ENCODE peak calls at places on chromosomes 16 and 17, in four cellular contexts. O is K562, Z is GM12878, U is GM12892. W is an unnamed sample.

GRCh38 chr17:22496450-22496849 is 804.1 kb downstream of the KCNJ18 start:
- DNase-seq in O (no peak), Z (no peak), U (no peak), W (no peak)

GRCh38 chr17:35048685-35049379 is 14.7 kb downstream of the RFFL start:
- DNase-seq in O (no peak), Z (no peak), U (no peak), W (no peak)

GRCh38 chr17:80859004-80859941 is 132.4 kb upstream of the CHMP6 start:
- DNase-seq in O (no peak), Z (no peak), U (no peak), W (no peak)

GRCh38 chr17:8940866-8941471 is 24.5 kb downstream of the PIK3R5 start:
- DNase-seq in O (no peak), Z (no peak), U (no peak), W (no peak)

GRCh38 chr17:45150911-45151809 is 2.9 kb downstream of the HEXIM1 start:
- DNase-seq in O (no peak), Z (no peak), U (no peak), W (no peak)

GRCh38 chr16:76265434-76266045 is 11.7 kb upstream of the CNTNAP4 start:
- DNase-seq in O (peak), Z (no peak), U (no peak), W (no peak)

GRCh38 chr17:27810902-27811557 is 10.7 kb upstream of the NOS2 start:
- DNase-seq in O (no peak), Z (no peak), U (no peak), W (no peak)

GRCh38 chr16:1137604-1138003 is 15.3 kb upstream of the CACNA1H start:
- DNase-seq in O (peak), Z (no peak), U (no peak), W (no peak)

GRCh38 chr16:28182183-28182582 is 29.6 kb downstream of the XPO6 start:
- DNase-seq in O (no peak), Z (no peak), U (no peak), W (no peak)

GRCh38 chr16:86107190-86107589 is 208.2 kb downstream of the IRF8 start:
- DNase-seq in O (no peak), Z (no peak), U (no peak), W (no peak)
- TF ChIP-seq TAF1 in O (no peak), Z (no peak), U (no peak), W (no peak)

DNA sequence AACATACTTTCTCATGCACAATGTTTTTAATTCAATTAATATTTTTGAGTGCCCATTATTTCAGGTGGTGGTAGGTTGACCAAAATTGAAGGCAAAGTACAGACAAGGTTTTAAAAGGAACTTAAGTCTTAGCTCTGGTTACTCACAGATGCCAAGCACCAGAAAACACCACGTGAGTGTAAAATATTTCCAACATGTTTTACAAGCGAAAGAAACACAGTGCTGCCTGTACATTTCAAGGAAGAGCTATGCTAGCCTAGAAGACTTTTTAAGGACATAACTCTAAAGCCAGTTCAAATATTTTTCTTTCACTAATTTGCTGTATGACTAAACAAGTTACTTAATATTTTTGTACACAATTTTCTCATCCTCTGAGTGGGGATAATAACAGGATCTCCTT is 736.4 kb upstream of the GOT2 start:
- DNase-seq in O (no peak), Z (no peak), U (no peak), W (no peak)
- TF ChIP-seq POLR2A in O (no peak), Z (no peak), U (no peak), W (no peak)

DNA sequence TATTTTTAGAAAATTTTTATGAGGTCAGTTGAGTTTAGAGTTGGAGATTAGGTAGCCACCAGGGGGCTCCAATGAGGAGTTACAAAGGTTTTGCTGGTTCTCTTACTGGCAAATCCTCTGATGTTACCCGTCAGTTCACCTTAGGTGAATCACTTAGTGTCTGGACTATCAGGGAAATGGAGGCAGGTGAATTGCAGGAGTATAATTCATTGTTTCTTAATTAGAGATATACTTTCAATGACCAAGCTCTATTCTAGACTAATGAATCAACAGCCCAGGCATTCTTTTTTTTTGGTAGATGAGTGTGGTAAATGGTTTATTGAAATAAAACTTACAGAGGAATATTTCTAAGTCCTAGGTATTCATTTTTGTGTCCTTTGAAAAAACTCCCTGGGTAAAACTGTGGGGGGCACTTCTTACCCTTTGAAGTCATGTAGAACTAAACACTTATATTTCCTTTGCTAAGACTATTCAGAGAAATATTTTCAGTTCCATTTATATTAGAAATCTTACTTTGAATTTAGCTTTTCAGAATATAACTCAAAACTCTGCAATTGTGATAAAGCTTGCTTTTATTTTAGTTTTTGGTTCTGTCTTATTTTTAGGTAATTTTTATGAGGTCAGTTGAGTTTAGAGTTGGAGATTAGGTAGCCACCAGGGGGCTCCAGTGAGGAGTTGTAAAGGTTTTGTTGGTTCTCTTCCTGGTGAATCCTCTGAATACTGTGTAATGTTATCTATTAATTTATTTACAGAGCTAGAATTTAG is 17.7 kb downstream of the PSMD11 start:
- DNase-seq in O (peak), Z (no peak), U (no peak), W (no peak)
- TF ChIP-seq TAF1 in O (no peak), Z (no peak), U (no peak), W (no peak)

DNA sequence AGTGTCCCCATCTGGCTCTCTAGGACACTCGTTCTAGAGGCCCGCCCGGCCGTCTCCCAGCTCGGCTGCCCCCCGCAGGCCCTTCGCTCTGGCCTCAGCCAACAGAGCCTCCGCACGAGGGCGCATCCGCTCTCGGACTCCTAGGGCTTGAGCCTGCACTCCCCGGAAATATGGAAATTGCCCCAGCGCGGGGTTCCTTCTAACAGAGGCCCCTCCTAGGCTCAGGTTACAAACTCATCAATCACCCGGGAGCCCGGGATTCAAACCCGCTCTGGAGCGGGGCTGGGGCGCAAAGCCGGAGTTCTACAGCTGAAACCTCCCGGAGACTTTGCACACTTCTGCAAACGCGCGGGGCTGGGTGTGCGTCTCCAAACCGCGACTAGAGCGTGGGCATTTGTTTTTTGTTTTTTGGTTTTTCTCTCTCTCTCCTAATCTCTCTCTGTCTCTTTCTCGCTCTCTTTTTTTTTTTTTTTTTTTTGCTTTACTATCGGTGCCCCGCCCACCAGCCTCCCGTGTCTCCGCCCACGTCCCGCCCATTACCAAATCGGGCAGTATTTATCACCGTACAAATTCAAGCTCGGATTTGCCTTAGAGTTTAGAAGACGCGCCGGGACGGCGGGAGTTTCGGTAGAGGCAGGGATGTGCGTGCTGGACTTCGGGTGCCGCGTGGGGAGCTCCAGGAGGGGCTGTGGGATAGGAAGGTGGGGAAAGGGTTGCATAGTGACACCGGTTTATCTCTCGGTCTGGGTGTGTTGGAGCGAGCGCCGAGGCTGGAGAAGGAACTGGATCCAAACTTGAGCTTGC is 2.4 kb upstream of the FOXL1 start:
- DNase-seq in O (peak), Z (no peak), U (no peak), W (no peak)
- TF ChIP-seq POLR2A in O (no peak), Z (no peak), U (no peak), W (no peak)

DNA sequence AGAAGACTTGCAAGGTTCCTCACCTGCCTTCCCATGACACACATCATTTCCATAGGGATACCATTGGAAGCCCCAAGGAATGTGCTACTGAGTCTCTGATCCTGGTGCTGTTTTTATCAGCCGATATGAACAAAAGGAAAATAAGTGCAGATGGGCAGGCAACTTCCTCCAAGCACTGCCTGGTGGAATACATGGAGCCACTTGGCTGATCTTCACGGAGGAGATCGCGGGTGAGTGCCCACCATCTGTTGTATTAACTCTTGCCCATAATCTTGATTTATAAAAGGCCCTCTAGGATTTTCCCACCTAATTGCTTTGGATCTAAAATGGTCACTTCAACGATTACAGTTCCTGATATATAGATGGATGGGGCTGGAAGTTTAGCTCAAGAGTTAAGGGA is 24.7 kb upstream of the CDRT15 start:
- DNase-seq in O (no peak), Z (no peak), U (no peak), W (no peak)
- TF ChIP-seq TAF1 in O (no peak), Z (no peak), U (no peak), W (no peak)

DNA sequence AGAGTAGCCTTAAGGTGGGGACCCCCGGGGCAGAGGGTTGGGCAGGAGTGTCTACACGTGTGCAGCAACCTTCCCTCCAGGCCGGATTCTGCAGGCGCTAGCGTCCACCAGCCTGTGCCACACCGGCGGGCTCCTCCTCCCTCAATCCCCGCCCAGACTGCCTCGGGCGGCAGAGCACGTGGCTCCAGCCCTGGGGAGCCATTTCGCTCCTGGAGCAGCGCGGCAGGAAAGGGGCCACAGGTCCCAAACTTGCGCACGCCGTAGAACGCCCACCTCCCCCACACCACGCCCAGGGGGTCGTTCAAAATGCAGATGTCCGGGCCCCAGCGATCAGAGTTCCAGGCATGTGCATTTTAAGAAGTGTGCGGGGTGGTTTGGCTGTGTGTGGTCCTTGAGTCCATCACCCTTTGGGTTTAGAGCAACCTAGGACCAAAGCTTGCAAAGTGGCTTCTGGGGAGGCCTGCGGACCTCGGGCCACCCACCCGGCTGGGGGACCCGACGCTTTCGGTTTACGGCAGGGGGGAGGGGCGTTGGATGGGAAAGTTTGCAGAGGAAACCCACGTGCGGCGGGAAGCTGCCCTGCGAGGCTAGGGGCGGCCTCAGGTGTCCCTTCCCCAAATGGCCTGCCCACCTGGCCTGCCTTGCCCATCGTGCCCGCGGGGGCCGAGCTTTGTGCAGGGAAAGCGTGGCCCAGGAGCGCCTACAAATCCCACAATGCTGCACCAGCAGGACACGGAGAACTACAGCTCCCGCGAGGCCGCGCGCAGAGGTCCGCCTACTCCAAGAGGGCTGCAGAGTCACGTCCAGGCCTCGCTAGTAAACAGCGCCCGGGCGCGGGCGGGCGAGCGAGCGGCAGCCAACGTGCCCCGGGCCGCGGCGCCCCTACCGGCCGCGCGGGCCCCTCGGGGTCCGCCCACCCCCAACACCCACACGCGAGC is 1.4 kb downstream of the TFAP4 start:
- DNase-seq in O (peak), Z (peak), U (peak), W (peak)
- TF ChIP-seq POLR2A in O (peak), Z (peak), U (peak), W (peak)

DNA sequence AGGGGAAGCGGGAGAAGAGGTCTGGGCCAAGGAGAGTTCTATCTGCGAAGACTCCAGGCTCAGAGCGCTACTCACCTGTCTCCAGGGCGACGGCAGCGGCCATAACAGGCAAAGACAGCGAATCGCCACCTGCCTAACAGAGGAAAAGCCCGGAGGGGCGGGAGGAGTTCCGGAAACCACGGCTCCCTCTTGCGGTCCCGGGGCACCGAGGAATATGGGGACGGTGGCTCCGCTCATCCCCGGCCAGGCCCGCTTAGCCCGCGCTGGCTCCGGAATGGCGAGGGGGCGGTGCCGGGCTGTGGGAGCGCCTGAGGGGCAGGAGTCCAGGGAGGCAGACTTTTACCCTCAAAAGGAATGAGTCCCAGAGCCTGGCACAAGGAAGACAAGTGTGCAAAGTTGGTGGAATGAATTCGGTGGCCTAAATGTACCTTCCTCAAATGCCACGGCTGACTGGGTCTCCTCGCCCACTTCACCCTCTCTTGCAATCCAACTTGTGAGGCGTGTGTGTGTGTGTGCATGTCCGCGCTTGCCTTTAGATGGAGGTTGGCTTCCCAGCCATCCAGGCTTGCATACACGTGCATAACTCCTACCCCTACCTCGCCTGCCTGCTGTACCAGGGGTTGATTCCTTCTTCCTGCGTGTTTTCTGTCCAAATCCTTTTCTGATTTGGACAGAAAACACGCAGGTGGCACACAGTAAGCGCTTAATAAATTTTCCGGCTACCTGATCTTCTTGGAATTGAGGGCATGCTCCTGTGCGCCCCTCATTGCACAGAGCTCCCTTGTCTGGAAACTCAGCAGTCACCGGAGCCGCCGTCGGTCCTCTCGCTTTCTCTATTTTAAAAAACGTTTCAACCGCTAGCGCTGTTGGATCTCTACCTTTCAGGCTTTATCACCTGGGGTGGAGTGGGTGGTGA is 3.5 kb downstream of the C17orf100 start:
- DNase-seq in O (no peak), Z (no peak), U (no peak), W (no peak)
- TF ChIP-seq TAF1 in O (no peak), Z (no peak), U (no peak), W (no peak)